ENCODE peak calls at places on chromosomes 1 and 21, in five cellular contexts. C, V, R, O and A are unnamed samples.

GRCh38 chr1:75423616-75424015 is 187.3 kb downstream of the SLC44A5 start:
- DNase-seq in O (no peak), R (no peak), C (no peak), V (no peak), A (no peak)

GRCh38 chr1:92705456-92705855 is 79.5 kb downstream of the EVI5 start:
- DNase-seq in R (no peak), C (no peak), O (no peak), V (no peak), A (no peak)

GRCh38 chr1:166185526-166185925 is 18.7 kb upstream of the FAM78B start:
- DNase-seq in C (no peak), R (no peak), V (no peak), O (no peak), A (no peak)

GRCh38 chr1:220366269-220366668 is 94.0 kb upstream of the RAB3GAP2 start:
- DNase-seq in R (no peak), O (no peak), V (no peak), C (no peak), A (no peak)

GRCh38 chr1:208231929-208232360 is 12.2 kb downstream of the PLXNA2 start:
- DNase-seq in O (no peak), C (no peak), R (peak), V (no peak), A (no peak)

GRCh38 chr1:71231751-71232150 is 150.9 kb upstream of the ZRANB2 start:
- DNase-seq in O (no peak), C (no peak), V (no peak), R (no peak), A (no peak)

GRCh38 chr1:227885648-227886502 is 61.9 kb downstream of the WNT9A start:
- DNase-seq in V (no peak), O (peak), C (peak), R (peak), A (peak)

GRCh38 chr1:235047331-235047871 is 81.2 kb downstream of the TOMM20 start:
- DNase-seq in R (no peak), V (no peak), C (no peak), O (peak), A (no peak)

GRCh38 chr1:89754518-89754917 is 66.3 kb upstream of the LRRC8D start:
- DNase-seq in O (no peak), V (no peak), C (no peak), R (peak), A (no peak)

GRCh38 chr1:35557118-35557610 is at the start of gene KIAA0319L:
- DNase-seq in C (peak), R (no peak), O (peak), V (peak), A (no peak)

GRCh38 chr1:35555601-35556477 is 1.4 kb downstream of the KIAA0319L start:
- DNase-seq in C (no peak), R (no peak), V (no peak), O (no peak), A (no peak)

GRCh38 chr1:35556494-35557117 is 597 bp downstream of the KIAA0319L start:
- DNase-seq in V (no peak), R (no peak), C (no peak), O (no peak), A (no peak)

GRCh38 chr1:35554261-35555211 is 2.7 kb downstream of the KIAA0319L start:
- DNase-seq in R (no peak), C (no peak), V (no peak), O (no peak), A (no peak)

GRCh38 chr1:35555212-35555584 is 2.0 kb downstream of the KIAA0319L start:
- DNase-seq in R (no peak), O (no peak), C (no peak), V (no peak), A (no peak)
- H3K27ac ChIP-seq in R (no peak), O (no peak), C (no peak), V (peak), A (no peak)

GRCh38 chr1:214471458-214471857 is 79.9 kb downstream of the PTPN14 start:
- DNase-seq in O (no peak), V (no peak), C (no peak), R (no peak), A (no peak)
- TF ChIP-seq CTCF in O (no peak), V (no peak), C (no peak), R (no peak), A (no peak)

GRCh38 chr21:18387994-18388393 is 15.6 kb downstream of the TMPRSS15 start:
- DNase-seq in O (no peak), R (no peak), C (no peak), V (no peak), A (no peak)
- H3K4me3 ChIP-seq in O (no peak), R (no peak), C (no peak), V (no peak), A (no peak)

GRCh38 chr21:33761104-33762036 is 119.1 kb downstream of the ITSN1 start:
- DNase-seq in V (no peak), R (peak), O (peak), C (peak), A (no peak)
- H3K27ac ChIP-seq in V (peak), R (peak), O (no peak), C (peak), A (peak)

DNA sequence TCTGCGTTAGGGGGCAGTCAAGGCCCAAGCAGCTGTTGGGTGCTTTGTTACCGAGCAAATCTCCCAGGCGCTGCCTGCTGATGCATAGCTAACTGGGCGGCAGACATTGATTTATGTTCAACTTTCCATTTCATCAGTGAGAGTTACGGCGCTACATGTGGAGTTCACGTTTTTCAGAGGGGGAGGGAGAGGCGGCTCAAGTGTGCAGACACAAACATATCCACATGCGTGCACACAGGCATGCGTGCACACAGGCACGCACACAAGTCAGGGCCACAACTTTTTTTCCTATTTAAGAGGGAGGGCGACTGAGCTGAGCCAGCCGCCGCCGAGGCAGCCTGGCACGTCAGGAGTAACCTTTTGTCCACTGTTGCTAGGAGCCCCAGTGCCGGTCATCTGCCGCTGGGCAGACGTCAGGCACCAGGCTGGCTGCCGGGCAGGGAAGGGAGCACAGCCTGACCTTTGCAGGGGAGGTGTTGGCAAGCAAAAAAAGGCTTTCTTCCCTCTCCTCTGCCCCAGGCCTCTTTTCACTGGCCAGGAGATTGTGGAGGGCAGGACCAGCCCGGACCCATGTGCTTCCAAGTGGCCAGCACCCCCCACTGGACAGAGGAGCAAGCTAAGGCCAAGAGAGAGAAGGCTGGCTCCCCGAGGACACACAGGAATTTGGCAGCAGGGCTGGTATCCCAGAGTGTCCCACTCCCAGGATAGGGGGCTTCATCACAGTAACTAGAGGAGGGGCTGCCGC is 73.3 kb downstream of the MRPL37 start:
- DNase-seq in C (no peak), O (peak), V (peak), R (peak), A (peak)
- TF ChIP-seq CTCF in C (no peak), O (peak), V (peak), R (peak), A (no peak)

DNA sequence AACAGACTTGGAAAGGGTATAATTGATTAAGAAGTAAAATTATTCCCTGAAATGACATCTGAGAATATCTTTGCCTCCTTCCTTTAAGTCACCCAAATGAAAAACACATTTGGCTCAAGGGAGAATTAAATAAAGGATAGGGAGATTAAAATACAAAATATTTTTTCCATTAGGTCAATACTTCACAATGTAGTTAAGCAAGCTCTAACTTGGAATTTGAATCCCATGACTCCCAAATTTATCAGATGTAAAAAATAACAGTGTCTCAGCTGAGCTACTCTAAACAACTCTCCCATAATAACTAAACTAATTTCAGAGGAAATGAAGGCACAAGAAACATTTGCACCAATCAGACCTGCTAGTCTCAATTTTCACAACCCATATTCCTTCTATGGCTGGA is 6.5 kb upstream of the NMNAT2 start:
- DNase-seq in R (no peak), O (no peak), C (no peak), V (no peak), A (no peak)
- H3K4me3 ChIP-seq in R (no peak), O (no peak), C (no peak), V (no peak), A (no peak)

DNA sequence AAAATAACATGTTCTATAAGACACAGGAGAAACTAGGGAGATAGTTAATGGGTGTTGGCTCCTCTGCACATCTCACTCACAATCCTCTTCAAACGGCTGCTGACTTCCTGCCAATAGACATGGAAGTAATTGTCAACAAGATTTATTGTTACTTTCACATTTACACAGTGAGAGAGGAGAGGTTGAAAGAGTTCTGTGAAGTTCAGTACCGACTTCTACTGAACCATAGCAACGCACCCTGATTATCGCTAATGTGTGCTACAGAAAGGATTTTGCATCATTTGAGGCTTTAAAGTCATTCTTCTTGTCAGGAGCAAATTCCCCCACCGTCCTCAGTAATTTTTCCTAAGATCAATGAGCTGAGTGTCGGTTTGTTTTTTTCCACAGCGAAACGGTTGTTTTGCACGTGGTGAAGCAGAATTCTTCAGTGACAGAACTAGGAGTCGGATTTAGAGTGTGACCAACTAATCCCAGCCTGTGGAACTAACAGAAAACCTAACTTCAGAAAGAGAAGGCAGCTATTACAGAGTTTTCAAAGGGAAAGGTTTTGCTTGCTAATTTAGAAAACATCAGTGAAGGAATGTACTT is 361.0 kb downstream of the ADGRL2 start:
- DNase-seq in R (no peak), O (no peak), C (no peak), V (no peak), A (no peak)
- H3K27ac ChIP-seq in R (no peak), O (no peak), C (no peak), V (no peak), A (no peak)